ENCODE peak calls at places on chromosomes 1 and 21, in seven cellular contexts. K is pancreas, G is foreskin fibroblast, R is heart right ventricle, H is hepatocyte, Y is A549, P is osteoblast. T is an unnamed sample.

GRCh38 chr1:15966081-15966955 is 9.6 kb downstream of the ZBTB17 start:
- DNase-seq in R (no peak), K (no peak), G (peak; percentile 45), P (peak; percentile 94), H (no peak), Y (no peak), T (peak; percentile 84)

GRCh38 chr1:212728606-212729005 is 29.0 kb upstream of the BATF3 start:
- DNase-seq in P (no peak), Y (no peak), R (no peak), G (no peak), H (peak; percentile 44), K (no peak), T (no peak)

GRCh38 chr1:120179420-120180348 is 3.4 kb upstream of the SEC22B start:
- DNase-seq in Y (no peak), G (peak; percentile 80), P (peak; percentile 52), R (peak; percentile 49), H (peak; percentile 51), K (peak; percentile 24), T (peak; percentile 93)

GRCh38 chr1:180566048-180566447 is 7.3 kb downstream of the OVAAL start:
- DNase-seq in H (no peak), Y (no peak), R (no peak), K (no peak), P (no peak), G (no peak), T (no peak)

GRCh38 chr1:2175681-2176454 is 18.7 kb downstream of the FAAP20 start:
- DNase-seq in P (no peak), Y (no peak), K (no peak), R (no peak), G (no peak), H (no peak), T (no peak)

GRCh38 chr1:6554031-6554906 is at the start of gene NOL9:
- DNase-seq in R (peak; percentile 96), K (peak; percentile 94), H (peak; percentile 96), G (peak; percentile 89), P (peak; percentile 99), Y (peak; percentile 74), T (peak; percentile 92)

GRCh38 chr21:35273331-35273730 is 224.2 kb upstream of the RUNX1 start:
- DNase-seq in K (no peak), H (peak; percentile 28), Y (no peak), G (no peak), P (no peak), R (no peak), T (no peak)

GRCh38 chr1:108561731-108562326 is 1.9 kb downstream of the EEIG2 start:
- DNase-seq in K (peak; percentile 81), Y (peak; percentile 55), P (peak; percentile 72), R (peak; percentile 23), G (no peak), H (peak; percentile 75), T (peak; percentile 48)

GRCh38 chr1:101259744-101260148 is 22.9 kb downstream of the S1PR1 start:
- DNase-seq in H (no peak), R (no peak), G (peak; percentile 49), Y (no peak), K (no peak), P (peak; percentile 61), T (peak; percentile 93)

GRCh38 chr1:50666849-50667248 is 243.6 kb upstream of the DMRTA2 start:
- DNase-seq in G (no peak), H (no peak), K (no peak), R (no peak), P (no peak), Y (no peak), T (no peak)

GRCh38 chr1:188937965-188938551 is 1539.6 kb downstream of the BRINP3 start:
- DNase-seq in H (no peak), Y (no peak), K (no peak), P (no peak), R (no peak), G (no peak), T (no peak)

GRCh38 chr1:208242829-208243521 is 1.2 kb downstream of the PLXNA2 start:
- DNase-seq in Y (no peak), H (peak; percentile 77), R (no peak), G (no peak), P (no peak), K (peak; percentile 45), T (no peak)

GRCh38 chr1:7437036-7437435 is 334.1 kb upstream of the VAMP3 start:
- DNase-seq in K (no peak), G (no peak), H (no peak), Y (no peak), R (no peak), P (no peak), T (no peak)

GRCh38 chr1:217311766-217312165 is 319.1 kb downstream of the GPATCH2 start:
- DNase-seq in K (no peak), R (no peak), H (no peak), Y (no peak), P (no peak), G (no peak), T (peak; percentile 29)

DNA sequence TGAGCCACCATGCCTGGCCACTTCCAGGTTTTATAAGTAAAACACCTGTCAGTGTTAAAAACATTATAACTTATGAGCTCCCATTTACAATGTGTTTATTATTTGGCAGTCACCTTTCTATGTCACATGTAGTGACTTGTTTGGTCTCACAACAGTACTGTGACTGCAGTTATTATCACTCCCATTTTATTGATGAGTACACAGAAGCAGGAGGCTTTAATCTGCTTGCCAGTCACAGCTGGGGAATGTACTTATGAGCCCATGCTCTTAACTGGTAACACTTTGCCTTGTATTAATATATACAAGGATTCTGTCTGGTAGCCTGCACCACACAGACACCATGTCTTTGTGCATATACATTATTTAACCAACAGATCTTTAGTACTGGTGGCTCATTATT is 31.1 kb upstream of the BACH1 start:
- DNase-seq in P (peak; percentile 49), G (no peak), K (no peak), Y (no peak), H (no peak), R (no peak), T (no peak)
- TF ChIP-seq CTCF in P (no peak), G (no peak), K (no peak), Y (no peak), H (no peak), R (no peak), T (no peak)

DNA sequence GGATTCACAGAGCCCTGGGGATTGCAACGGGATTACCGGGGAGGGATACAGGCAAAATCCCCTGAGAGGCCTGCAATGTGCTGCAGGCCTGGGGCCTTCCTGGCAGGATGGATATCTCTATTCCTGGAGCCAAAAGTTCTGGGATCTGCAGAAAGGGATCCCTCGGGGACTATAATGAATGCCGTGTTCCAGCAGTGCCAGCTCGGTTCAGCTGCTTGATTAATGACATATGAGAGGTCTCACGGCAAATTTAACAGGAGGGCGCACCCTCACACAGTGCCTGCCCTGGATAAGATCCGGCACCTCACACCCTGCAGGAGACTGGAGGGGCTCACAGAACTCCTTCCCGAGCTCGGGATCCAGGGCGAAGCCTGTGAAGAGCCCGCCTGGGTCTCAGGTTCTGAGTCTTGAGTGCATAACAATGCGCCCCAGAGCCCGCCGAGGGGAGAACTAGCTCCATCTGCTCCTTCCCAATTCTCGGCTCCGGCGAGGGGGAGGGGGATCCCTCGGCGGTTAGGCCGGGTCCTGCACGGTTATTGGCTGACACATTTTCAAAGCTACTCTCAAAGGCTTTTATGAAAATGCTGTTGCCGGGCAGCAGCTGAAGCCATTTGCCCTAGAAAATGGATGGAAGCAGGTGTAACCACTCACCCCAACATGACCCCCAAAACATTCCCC is 15.4 kb upstream of the RGS8 start:
- DNase-seq in G (no peak), Y (no peak), R (peak; percentile 10), H (peak; percentile 23), P (no peak), K (no peak), T (peak; percentile 14)
- H3K4me3 ChIP-seq in G (no peak overlapping the region), Y (no peak overlapping the region), R (no peak overlapping the region), H (no peak overlapping the region), P (no peak overlapping the region), K (no peak overlapping the region), T (no peak overlapping the region)

DNA sequence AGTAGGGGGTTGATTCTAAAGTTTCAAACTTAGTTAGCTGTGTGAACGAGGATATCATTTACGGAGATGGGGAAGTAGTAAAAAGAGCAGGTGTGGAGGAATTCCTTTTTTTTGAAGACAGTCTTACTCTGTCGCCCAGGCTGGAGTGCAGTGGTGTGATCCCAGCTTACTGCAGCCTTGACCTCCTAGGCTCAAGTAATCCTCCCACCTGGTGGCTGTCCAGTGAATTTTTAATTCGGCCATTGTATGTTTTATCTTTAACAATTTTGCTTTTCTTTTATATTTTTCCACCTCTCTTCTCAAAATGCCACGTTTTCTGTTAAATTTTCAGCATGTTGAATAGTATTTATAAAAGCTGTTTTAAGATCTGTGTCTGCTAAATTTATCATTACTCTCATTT is 12.3 kb upstream of the CENPF start:
- DNase-seq in H (no peak), G (no peak), Y (no peak), P (no peak), K (no peak), R (no peak), T (no peak)
- TF ChIP-seq CTCF in H (no peak), G (no peak), Y (no peak), P (peak; percentile 21), K (no peak), R (no peak), T (no peak)

GRCh38 chr1:161088587-161089110 is 709 bp downstream of the NECTIN4 start:
- DNase-seq in K (no peak), R (no peak), Y (no peak), P (peak; percentile 97), G (peak; percentile 48), H (no peak), T (peak; percentile 22)
- H3K4me3 ChIP-seq in K (peak overlapping the region; percentile 45), R (no peak overlapping the region), Y (no peak overlapping the region), P (no peak overlapping the region), G (no peak overlapping the region), H (no peak overlapping the region), T (no peak overlapping the region)

GRCh38 chr1:244655186-244655585 is 2.3 kb downstream of the DESI2 start:
- DNase-seq in G (no peak), H (no peak), K (no peak), P (no peak), Y (no peak), R (no peak), T (no peak)

GRCh38 chr1:244653439-244654283 is 735 bp downstream of the DESI2 start:
- DNase-seq in Y (peak; percentile 16), P (peak; percentile 85), G (no peak), K (no peak), R (no peak), H (peak; percentile 22), T (peak; percentile 32)

GRCh38 chr1:244654284-244655038 is 1.5 kb downstream of the DESI2 start:
- DNase-seq in H (no peak), K (no peak), Y (no peak), P (peak; percentile 66), G (no peak), R (no peak), T (peak; percentile 24)

GRCh38 chr1:244651956-244652698 is 799 bp upstream of the DESI2 start:
- DNase-seq in K (no peak), R (no peak), G (no peak), H (no peak), P (no peak), Y (no peak), T (no peak)

DNA sequence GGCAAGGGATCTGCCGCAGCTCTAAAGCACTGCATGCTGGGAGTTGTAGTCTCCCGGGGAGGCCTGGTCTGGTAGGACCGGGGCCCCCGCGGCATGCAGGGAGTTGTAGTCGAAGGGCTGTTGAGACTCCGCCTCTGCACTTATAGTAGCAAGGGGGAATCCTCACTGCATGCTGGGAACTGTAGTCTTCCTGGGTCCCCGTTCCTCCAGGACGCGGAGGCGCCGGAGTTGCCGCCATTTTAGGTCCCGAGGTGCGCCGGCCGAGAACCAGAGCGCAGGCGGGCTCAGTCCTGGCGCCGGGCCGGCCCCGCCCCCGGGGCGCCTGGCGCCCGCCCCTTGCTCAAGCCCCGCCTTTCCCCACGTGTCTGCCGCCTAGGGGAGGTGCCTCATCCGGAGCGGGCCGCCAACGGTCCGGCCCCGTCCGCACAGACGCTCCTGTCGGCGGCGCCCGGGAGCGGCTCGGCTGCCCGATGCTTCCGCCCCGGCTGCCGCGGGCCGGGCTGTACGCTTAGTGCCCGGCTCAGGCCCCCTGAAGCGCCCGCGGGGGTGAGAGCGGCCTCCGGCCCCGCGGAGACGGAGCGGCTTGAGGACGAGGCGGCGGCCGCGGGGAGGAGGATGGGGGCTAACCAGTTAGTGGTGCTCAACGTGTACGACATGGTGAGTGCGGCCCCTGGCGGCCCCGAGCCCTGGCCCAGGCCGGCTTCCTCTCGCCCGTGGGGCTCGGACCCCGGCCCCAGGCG is at the start of gene DESI2:
- DNase-seq in G (peak; percentile 99), Y (peak; percentile 97), K (peak; percentile 99), R (peak; percentile 99), P (peak; percentile 98), H (peak; percentile 99), T (peak; percentile 100)
- TF ChIP-seq CTCF in G (peak; percentile 56), Y (peak; percentile 70), K (peak; percentile 33), R (peak; percentile 50), P (peak; percentile 27), H (peak; percentile 48), T (peak; percentile 26)